ENCODE peak calls at places on chromosomes 7 and 10, in ten cellular contexts. C, J, G, L, R, P, F, V, E and X are unnamed samples.

GRCh38 chr7:137597856-137598255 is 248.9 kb downstream of the DGKI start:
- DNase-seq in C (no peak), J (no peak), G (no peak), L (no peak), R (no peak), P (no peak), F (no peak), V (no peak), E (no peak), X (no peak)

GRCh38 chr7:142855756-142856564 is 1.1 kb downstream of the EPHB6 start:
- DNase-seq in C (peak; percentile 15), J (no peak), G (peak; percentile 56), L (peak; percentile 69), R (no peak), P (no peak), F (no peak), V (no peak), E (no peak), X (no peak)

GRCh38 chr7:16773884-16774283 is 20.3 kb downstream of the TSPAN13 start:
- DNase-seq in C (no peak), J (no peak), G (no peak), L (no peak), R (no peak), P (no peak), F (no peak), V (no peak), E (no peak), X (no peak)

GRCh38 chr7:131957338-131958025 is 401.1 kb upstream of the PODXL start:
- DNase-seq in C (no peak), J (no peak), G (no peak), L (no peak), R (no peak), P (no peak), F (no peak), V (no peak), E (no peak), X (no peak)

GRCh38 chr7:42689626-42690025 is 222.2 kb downstream of the C7orf25 start:
- DNase-seq in C (peak; percentile 42), J (no peak), G (no peak), L (no peak), R (peak; percentile 20), P (no peak), F (no peak), V (no peak), E (no peak), X (no peak)

GRCh38 chr10:98172495-98172894 is 38.0 kb downstream of the R3HCC1L start:
- DNase-seq in C (peak; percentile 19), J (no peak), G (no peak), L (no peak), R (no peak), P (no peak), F (no peak), V (no peak), E (no peak), X (no peak)

GRCh38 chr10:15881542-15881941 is 21.2 kb upstream of the MINDY3 start:
- DNase-seq in C (no peak), J (no peak), G (no peak), L (no peak), R (no peak), P (no peak), F (no peak), V (no peak), E (no peak), X (no peak)

GRCh38 chr10:9158675-9159074 is 1104.2 kb downstream of the GATA3 start:
- DNase-seq in C (no peak), J (no peak), G (no peak), L (no peak), R (peak; percentile 83), P (no peak), F (no peak), V (no peak), E (no peak), X (no peak)

GRCh38 chr7:130904031-130904757 is 170.2 kb upstream of the KLF14 start:
- DNase-seq in C (peak; percentile 93), J (no peak), G (no peak), L (peak; percentile 55), R (peak; percentile 95), P (no peak), F (peak; percentile 69), V (peak; percentile 70), E (no peak), X (peak; percentile 79)

GRCh38 chr7:133771778-133772421 is 355.2 kb upstream of the LRGUK start:
- DNase-seq in C (no peak), J (no peak), G (no peak), L (no peak), R (peak; percentile 27), P (no peak), F (no peak), V (no peak), E (no peak), X (no peak)

GRCh38 chr7:103613655-103614642 is 167.9 kb upstream of the SLC26A5 start:
- DNase-seq in C (peak; percentile 52), J (no peak), G (no peak), L (no peak), R (no peak), P (no peak), F (no peak), V (peak; percentile 8), E (no peak), X (no peak)

GRCh38 chr7:28554791-28555471 is 142.6 kb downstream of the CREB5 start:
- DNase-seq in C (no peak), J (no peak), G (no peak), L (no peak), R (no peak), P (no peak), F (no peak), V (no peak), E (no peak), X (no peak)

GRCh38 chr10:93218386-93218785 is 144.7 kb downstream of the CYP26A1 start:
- DNase-seq in C (no peak), J (no peak), G (no peak), L (no peak), R (no peak), P (no peak), F (no peak), V (no peak), E (no peak), X (no peak)

GRCh38 chr7:52100-52499 is 140.3 kb upstream of the FAM20C start:
- DNase-seq in C (no peak), J (no peak), G (no peak), L (no peak), R (no peak), P (no peak), F (no peak), V (no peak), E (no peak), X (no peak)

GRCh38 chr7:24722386-24723177 is 34.7 kb downstream of the GSDME start:
- DNase-seq in C (peak; percentile 49), J (no peak), G (no peak), L (peak; percentile 49), R (no peak), P (no peak), F (peak; percentile 22), V (peak; percentile 52), E (peak; percentile 29), X (peak; percentile 16)

GRCh38 chr7:14682910-14683465 is 219.6 kb downstream of the DGKB start:
- DNase-seq in C (no peak), J (no peak), G (no peak), L (no peak), R (no peak), P (no peak), F (no peak), V (no peak), E (no peak), X (no peak)

GRCh38 chr7:20816389-20816959 is 29.8 kb upstream of the SP8 start:
- DNase-seq in C (no peak), J (no peak), G (no peak), L (no peak), R (no peak), P (no peak), F (no peak), V (no peak), E (no peak), X (no peak)

GRCh38 chr10:14757996-14758395 is 16.7 kb downstream of the FAM107B start:
- DNase-seq in C (no peak), J (no peak), G (no peak), L (no peak), R (no peak), P (no peak), F (no peak), V (no peak), E (no peak), X (no peak)
- H3K4me1 ChIP-seq in C (no peaks in the 10 kb centered on the region), J (no peaks in the 10 kb centered on the region), G (no peaks in the 10 kb centered on the region), L (no peaks in the 10 kb centered on the region), R (no peaks in the 10 kb centered on the region), P (no peaks in the 10 kb centered on the region), F (no peaks in the 10 kb centered on the region), V (no peaks in the 10 kb centered on the region), E (no peaks in the 10 kb centered on the region), X (no peaks in the 10 kb centered on the region)

GRCh38 chr10:71244638-71245419 is 32.5 kb downstream of the UNC5B start:
- DNase-seq in C (peak; percentile 87), J (no peak), G (peak; percentile 71), L (no peak), R (no peak), P (no peak), F (no peak), V (peak; percentile 66), E (no peak), X (peak; percentile 37)
- H3K4me3 ChIP-seq in C (peak overlapping the region; percentile 59), J (no peak overlapping the region), G (peak overlapping the region; percentile 55), L (peak overlapping the region; percentile 34), R (no peak overlapping the region), P (no peak overlapping the region), F (no peak overlapping the region), V (no peak overlapping the region), E (no peak overlapping the region), X (no peak overlapping the region)

GRCh38 chr7:44755698-44756627 is 7.3 kb downstream of the ZMIZ2 start:
- DNase-seq in C (no peak), J (no peak), G (no peak), L (no peak), R (no peak), P (no peak), F (no peak), V (no peak), E (no peak), X (no peak)
- H3K4me1 ChIP-seq in C (no peaks in the 10 kb centered on the region), J (peaks cover 40% of the 10 kb centered on the region), G (peaks cover 63% of the 10 kb centered on the region), L (peaks cover 53% of the 10 kb centered on the region), R (peaks cover 6% of the 10 kb centered on the region), P (peaks cover 30% of the 10 kb centered on the region), F (no peaks in the 10 kb centered on the region), V (peaks cover 8% of the 10 kb centered on the region), E (peaks cover 3% of the 10 kb centered on the region), X (peaks cover 3% of the 10 kb centered on the region)

GRCh38 chr10:1564791-1565190 is 172.5 kb downstream of the ADARB2 start:
- DNase-seq in C (no peak), J (no peak), G (no peak), L (no peak), R (no peak), P (no peak), F (no peak), V (no peak), E (no peak), X (no peak)

GRCh38 chr10:1561731-1562337 is 175.5 kb downstream of the ADARB2 start:
- DNase-seq in C (no peak), J (no peak), G (no peak), L (no peak), R (no peak), P (no peak), F (no peak), V (no peak), E (no peak), X (no peak)

GRCh38 chr10:1560535-1561192 is 176.7 kb downstream of the ADARB2 start:
- DNase-seq in C (no peak), J (no peak), G (no peak), L (no peak), R (no peak), P (no peak), F (no peak), V (no peak), E (no peak), X (no peak)

GRCh38 chr10:1559731-1560130 is 177.6 kb downstream of the ADARB2 start:
- DNase-seq in C (no peak), J (no peak), G (no peak), L (no peak), R (no peak), P (no peak), F (no peak), V (no peak), E (no peak), X (no peak)

GRCh38 chr10:1563028-1563427 is 174.3 kb downstream of the ADARB2 start:
- DNase-seq in C (no peak), J (no peak), G (no peak), L (no peak), R (no peak), P (no peak), F (no peak), V (no peak), E (no peak), X (no peak)
- H3K4me3 ChIP-seq in C (no peak overlapping the region), J (no peak overlapping the region), G (no peak overlapping the region), L (no peak overlapping the region), R (no peak overlapping the region), P (no peak overlapping the region), F (no peak overlapping the region), V (no peak overlapping the region), E (peak overlapping the region; percentile 33), X (no peak overlapping the region)